ENCODE peak calls at places on chromosomes 2 and 18, in ten cellular contexts. H, D, L, Y, K, X, A, R, E and O are unnamed samples.
A peak's percentile ranks its signal among the peaks of the same experiment; 100 is the strongest.

GRCh38 chr2:95526360-95527341 is 42.1 kb upstream of the TRIM43B start:
- DNase-seq in H (no peak), D (no peak), L (peak; percentile 87), Y (peak; percentile 82), K (no peak), X (peak; percentile 74), A (no peak), R (peak; percentile 61), E (peak; percentile 80), O (no peak)

GRCh38 chr2:134667081-134667480 is 51.7 kb downstream of the TMEM163 start:
- DNase-seq in H (no peak), D (no peak), L (no peak), Y (no peak), K (no peak), X (no peak), A (no peak), R (no peak), E (no peak), O (no peak)

GRCh38 chr2:18498531-18498930 is 61.9 kb downstream of the RDH14 start:
- DNase-seq in H (no peak), D (no peak), L (no peak), Y (no peak), K (no peak), X (no peak), A (no peak), R (no peak), E (no peak), O (no peak)

GRCh38 chr2:9364791-9365497 is 58.4 kb downstream of the ITGB1BP1 start:
- DNase-seq in H (no peak), D (no peak), L (no peak), Y (no peak), K (no peak), X (no peak), A (no peak), R (no peak), E (no peak), O (no peak)

GRCh38 chr2:165837122-165837521 is 43.1 kb upstream of the GALNT3 start:
- DNase-seq in H (peak; percentile 50), D (no peak), L (no peak), Y (no peak), K (no peak), X (no peak), A (no peak), R (peak; percentile 7), E (no peak), O (no peak)

GRCh38 chr2:32484907-32485306 is 128.1 kb downstream of the BIRC6 start:
- DNase-seq in H (no peak), D (no peak), L (no peak), Y (no peak), K (no peak), X (no peak), A (no peak), R (peak; percentile 83), E (no peak), O (no peak)

GRCh38 chr18:5772706-5773105 is 122.6 kb downstream of the TMEM200C start:
- DNase-seq in H (no peak), D (no peak), L (no peak), Y (no peak), K (no peak), X (no peak), A (no peak), R (no peak), E (no peak), O (no peak)

GRCh38 chr2:101823347-101823791 is 125.9 kb downstream of the MAP4K4 start:
- DNase-seq in H (peak; percentile 40), D (no peak), L (peak; percentile 77), Y (no peak), K (no peak), X (no peak), A (no peak), R (peak; percentile 67), E (peak; percentile 55), O (no peak)

GRCh38 chr18:55605820-55606252 is 17.8 kb upstream of the TCF4 start:
- DNase-seq in H (no peak), D (no peak), L (no peak), Y (no peak), K (no peak), X (no peak), A (no peak), R (no peak), E (no peak), O (no peak)

GRCh38 chr2:32622570-32623310 is 5.1 kb upstream of the TTC27 start:
- DNase-seq in H (no peak), D (no peak), L (no peak), Y (no peak), K (no peak), X (no peak), A (no peak), R (no peak), E (no peak), O (no peak)

GRCh38 chr18:456361-456821 is 44.1 kb downstream of the COLEC12 start:
- DNase-seq in H (no peak), D (no peak), L (no peak), Y (no peak), K (no peak), X (no peak), A (no peak), R (no peak), E (no peak), O (no peak)

GRCh38 chr2:43114210-43114609 is 112.2 kb downstream of the ZFP36L2 start:
- DNase-seq in H (no peak), D (no peak), L (no peak), Y (no peak), K (no peak), X (no peak), A (no peak), R (no peak), E (no peak), O (no peak)

GRCh38 chr2:134682726-134683125 is 36.1 kb downstream of the TMEM163 start:
- DNase-seq in H (no peak), D (no peak), L (no peak), Y (no peak), K (no peak), X (no peak), A (no peak), R (no peak), E (no peak), O (no peak)

DNA sequence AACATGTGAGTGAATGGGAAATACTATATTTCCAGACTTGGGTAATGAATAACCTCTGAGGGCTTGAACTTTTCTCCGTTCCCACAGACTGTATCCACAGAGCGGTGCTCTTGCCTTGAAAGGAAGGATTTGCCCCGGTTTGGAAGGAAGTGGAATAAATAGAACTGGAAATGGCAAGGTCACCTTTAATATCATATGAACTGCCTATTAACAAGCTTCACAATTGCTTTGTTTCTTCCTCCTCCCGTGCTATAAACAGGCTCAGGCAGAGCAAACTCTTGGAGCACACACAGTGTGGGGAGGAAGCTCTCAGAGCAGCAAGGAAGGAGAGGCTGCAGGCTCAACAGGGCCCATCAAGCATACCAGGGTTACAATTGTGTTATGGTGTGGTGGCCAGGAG is 28.5 kb upstream of the DARS1 start:
- DNase-seq in H (no peak), D (no peak), L (no peak), Y (no peak), K (no peak), X (no peak), A (no peak), R (no peak), E (no peak), O (no peak)
- TF ChIP-seq CTCF in H (no peak), D (no peak), L (no peak), Y (no peak), K (no peak), X (no peak), A (no peak), R (no peak), E (no peak), O (no peak)

DNA sequence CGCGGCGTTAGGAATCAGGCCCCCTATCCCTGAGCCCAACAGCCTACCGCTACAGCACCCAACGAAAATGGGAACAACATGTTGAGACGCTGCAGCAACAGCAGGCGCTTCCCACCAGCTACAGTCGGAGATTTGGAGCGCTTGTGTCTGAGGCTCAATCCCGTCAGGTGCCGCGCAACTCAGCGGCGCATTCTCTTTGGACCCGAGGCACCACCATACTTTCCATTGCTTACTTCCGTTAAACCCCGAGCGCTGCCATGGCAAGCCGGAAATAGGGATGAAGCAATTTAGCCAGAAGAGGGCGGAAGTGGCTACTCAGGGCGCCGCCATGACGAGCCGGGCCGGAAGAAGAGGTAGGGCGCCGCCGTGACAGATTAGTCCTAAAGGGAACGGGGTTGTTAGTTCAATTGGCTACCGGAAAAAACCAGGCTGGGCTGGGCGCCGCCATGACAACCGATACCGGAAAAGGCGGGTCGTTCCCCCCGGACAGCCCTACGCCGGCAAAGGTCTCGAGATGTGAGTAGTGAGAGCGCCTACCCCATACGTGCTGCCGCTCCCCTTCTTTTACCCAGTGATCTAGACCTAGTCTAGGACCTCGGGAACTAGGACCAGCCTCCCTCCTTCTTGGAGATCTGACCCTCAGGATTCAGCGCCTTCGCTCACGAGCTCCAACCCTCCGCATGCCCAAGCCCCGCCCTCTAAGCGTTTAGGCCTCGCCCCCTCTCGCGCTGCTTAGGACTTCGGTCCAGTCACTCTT is at the start of gene CHCHD5:
- DNase-seq in H (peak; percentile 96), D (peak; percentile 92), L (peak; percentile 96), Y (peak; percentile 93), K (peak; percentile 89), X (peak; percentile 96), A (peak; percentile 85), R (peak; percentile 97), E (peak; percentile 97), O (peak; percentile 98)
- TF ChIP-seq CTCF in H (peak; percentile 0), D (peak; percentile 53), L (no peak), Y (peak; percentile 3), K (peak; percentile 15), X (peak; percentile 51), A (peak; percentile 28), R (no peak), E (peak; percentile 70), O (peak; percentile 60)

GRCh38 chr2:156864753-156865152 is 392.8 kb upstream of the GALNT5 start:
- DNase-seq in H (no peak), D (no peak), L (no peak), Y (no peak), K (no peak), X (no peak), A (no peak), R (no peak), E (no peak), O (no peak)
- TF ChIP-seq CTCF in H (no peak), D (no peak), L (no peak), Y (no peak), K (no peak), X (no peak), A (no peak), R (no peak), E (no peak), O (no peak)

DNA sequence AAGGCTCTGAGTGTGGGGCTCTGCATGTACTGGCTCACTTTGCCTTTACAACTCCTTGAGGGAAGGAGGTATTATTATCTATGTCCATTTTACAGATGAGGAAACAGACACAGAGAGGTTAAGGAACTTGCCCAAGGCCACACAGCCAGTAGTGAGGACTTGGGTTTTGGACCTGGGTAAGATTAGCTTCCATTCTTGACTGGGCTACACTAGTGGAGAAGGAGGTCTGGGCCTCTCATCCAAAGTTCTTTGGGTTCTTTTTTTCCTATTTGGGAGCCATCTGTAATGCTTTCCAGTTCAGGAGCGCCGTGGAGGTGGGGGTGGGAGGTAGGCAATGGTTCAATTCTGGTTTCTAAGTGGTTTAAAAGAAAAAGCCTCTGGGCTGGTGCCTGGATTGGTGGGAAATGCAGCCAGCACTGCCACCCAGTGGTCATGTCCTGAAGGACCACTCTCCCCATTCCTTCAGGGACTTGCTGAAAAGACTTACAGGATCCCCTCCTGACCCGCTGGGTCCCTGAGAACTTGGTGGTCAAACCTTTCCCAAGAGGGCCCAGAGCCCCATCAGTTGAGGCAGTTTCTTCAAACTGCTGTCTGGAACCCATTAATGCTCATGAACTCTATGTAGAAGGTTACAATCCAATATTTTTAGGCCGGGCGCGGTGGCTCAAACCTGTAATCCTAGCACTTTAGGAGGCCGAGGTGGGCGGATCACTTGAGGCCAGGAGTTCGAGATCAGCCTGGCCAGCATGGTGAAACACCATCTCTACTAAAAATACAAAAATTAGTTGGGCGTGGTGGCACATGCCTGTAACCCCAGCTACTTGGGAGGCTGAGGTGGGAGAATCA is 38.6 kb upstream of the NOTO start:
- DNase-seq in H (peak; percentile 84), D (peak; percentile 83), L (peak; percentile 67), Y (no peak), K (no peak), X (peak; percentile 79), A (no peak), R (peak; percentile 82), E (peak; percentile 83), O (no peak)
- TF ChIP-seq CTCF in H (peak; percentile 94), D (peak; percentile 94), L (peak; percentile 85), Y (peak; percentile 85), K (peak; percentile 88), X (peak; percentile 73), A (peak; percentile 86), R (peak; percentile 96), E (peak; percentile 86), O (peak; percentile 91)